ENCODE peak calls at places on chromosomes 16 and 17, in four cellular contexts. Q is brain microvascular endothelial cell, N is left colon, M is esophagus squamous epithelium. U is an unnamed sample.
A peak's percentile ranks its signal among the peaks of the same experiment; 100 is the strongest.

GRCh38 chr17:58575511-58575910 is 61.1 kb upstream of the MTMR4 start:
- DNase-seq in Q (peak; percentile 66), N (no peak), M (no peak), U (no peak)

GRCh38 chr16:12541672-12542071 is 262.0 kb downstream of the CPPED1 start:
- DNase-seq in Q (no peak), N (no peak), M (no peak), U (no peak)

GRCh38 chr17:50051082-50051576 is 4.8 kb upstream of the ITGA3 start:
- DNase-seq in Q (peak; percentile 78), N (no peak), M (no peak), U (peak; percentile 82)

GRCh38 chr16:11621920-11622651 is 35.4 kb upstream of the LITAF start:
- DNase-seq in Q (no peak), N (no peak), M (no peak), U (no peak)

GRCh38 chr16:11278681-11279628 is 2.2 kb downstream of the PRM1 start:
- DNase-seq in Q (no peak), N (no peak), M (no peak), U (no peak)

GRCh38 chr17:4175921-4176802 is 33.2 kb downstream of the CYB5D2 start:
- DNase-seq in Q (peak; percentile 18), N (no peak), M (no peak), U (no peak)

GRCh38 chr17:57158296-57158695 is 73.2 kb downstream of the AKAP1 start:
- DNase-seq in Q (no peak), N (no peak), M (no peak), U (no peak)

GRCh38 chr16:17312100-17312732 is 158.5 kb downstream of the XYLT1 start:
- DNase-seq in Q (no peak), N (peak; percentile 91), M (no peak), U (peak; percentile 73)

GRCh38 chr16:9061358-9061813 is 30.1 kb upstream of the HAPSTR1 start:
- DNase-seq in Q (no peak), N (no peak), M (no peak), U (no peak)

GRCh38 chr16:73091199-73091598 is 43.3 kb upstream of the ZFHX3 start:
- DNase-seq in Q (no peak), N (no peak), M (no peak), U (no peak)

GRCh38 chr17:66663041-66663494 is 171.8 kb upstream of the CACNG5 start:
- DNase-seq in Q (no peak), N (no peak), M (no peak), U (no peak)

GRCh38 chr17:2347805-2348685 is 10.7 kb downstream of the SGSM2 start:
- DNase-seq in Q (peak; percentile 65), N (peak; percentile 60), M (no peak), U (peak; percentile 70)

GRCh38 chr16:75044800-75045361 is 46.1 kb downstream of the ZNRF1 start:
- DNase-seq in Q (no peak), N (no peak), M (no peak), U (no peak)

GRCh38 chr17:76700627-76701470 is 9.9 kb downstream of the MXRA7 start:
- DNase-seq in Q (peak; percentile 86), N (peak; percentile 52), M (no peak), U (no peak)

GRCh38 chr17:43983515-43984411 is 20.7 kb upstream of the NAGS start:
- DNase-seq in Q (no peak), N (no peak), M (no peak), U (no peak)

U was measured in HT-29.